ENCODE peak calls at places on chromosomes 11 and 22, in five cellular contexts. One of them, this sample, is unnamed.

GRCh38 chr11:15837901-15838489 is 518.4 kb downstream of the SOX6 start:
- DNase-seq in HT1080: no peak
- DNase-seq in stimulated activated CD4-positive, alpha-beta T cell treated with anti-CD3 and anti-CD28 coated beads, TNF-alpha, amount 100 ng/mL, for 4 hours: no peak
- DNase-seq in T-cell: no peak
- DNase-seq in AG04450: no peak
- DNase-seq in this sample: no peak

GRCh38 chr11:117946196-117946841 is 17.1 kb upstream of the TMPRSS13 start:
- DNase-seq in HT1080: no peak
- DNase-seq in stimulated activated CD4-positive, alpha-beta T cell treated with anti-CD3 and anti-CD28 coated beads, TNF-alpha, amount 100 ng/mL, for 4 hours: no peak
- DNase-seq in T-cell: no peak
- DNase-seq in AG04450: no peak
- DNase-seq in this sample: no peak

GRCh38 chr11:36251716-36252307 is 37.4 kb downstream of the COMMD9 start:
- DNase-seq in HT1080: no peak
- DNase-seq in stimulated activated CD4-positive, alpha-beta T cell treated with anti-CD3 and anti-CD28 coated beads, TNF-alpha, amount 100 ng/mL, for 4 hours: no peak
- DNase-seq in T-cell: no peak
- DNase-seq in AG04450: no peak
- DNase-seq in this sample: no peak

GRCh38 chr11:1832181-1832988 is 2.4 kb upstream of the SYT8 start:
- DNase-seq in HT1080: no peak
- DNase-seq in stimulated activated CD4-positive, alpha-beta T cell treated with anti-CD3 and anti-CD28 coated beads, TNF-alpha, amount 100 ng/mL, for 4 hours: peak; percentile 63
- DNase-seq in T-cell: no peak
- DNase-seq in AG04450: no peak
- DNase-seq in this sample: no peak

GRCh38 chr22:24291538-24292201 is 21.0 kb downstream of the SPECC1L start:
- DNase-seq in HT1080: no peak
- DNase-seq in stimulated activated CD4-positive, alpha-beta T cell treated with anti-CD3 and anti-CD28 coated beads, TNF-alpha, amount 100 ng/mL, for 4 hours: no peak
- DNase-seq in T-cell: no peak
- DNase-seq in AG04450: no peak
- DNase-seq in this sample: no peak

GRCh38 chr11:108854366-108854765 is 189.5 kb downstream of the DDX10 start:
- DNase-seq in HT1080: no peak
- DNase-seq in stimulated activated CD4-positive, alpha-beta T cell treated with anti-CD3 and anti-CD28 coated beads, TNF-alpha, amount 100 ng/mL, for 4 hours: no peak
- DNase-seq in T-cell: no peak
- DNase-seq in AG04450: no peak
- DNase-seq in this sample: no peak

GRCh38 chr11:95245038-95245437 is 14.0 kb upstream of the SESN3 start:
- DNase-seq in HT1080: peak; percentile 59
- DNase-seq in stimulated activated CD4-positive, alpha-beta T cell treated with anti-CD3 and anti-CD28 coated beads, TNF-alpha, amount 100 ng/mL, for 4 hours: no peak
- DNase-seq in T-cell: no peak
- DNase-seq in AG04450: no peak
- DNase-seq in this sample: no peak

GRCh38 chr11:114195981-114196731 is 100.0 kb upstream of the NNMT start:
- DNase-seq in HT1080: no peak
- DNase-seq in stimulated activated CD4-positive, alpha-beta T cell treated with anti-CD3 and anti-CD28 coated beads, TNF-alpha, amount 100 ng/mL, for 4 hours: no peak
- DNase-seq in T-cell: no peak
- DNase-seq in AG04450: no peak
- DNase-seq in this sample: no peak

GRCh38 chr11:129372609-129373488 is 2.8 kb upstream of the BARX2 start:
- DNase-seq in HT1080: no peak
- DNase-seq in stimulated activated CD4-positive, alpha-beta T cell treated with anti-CD3 and anti-CD28 coated beads, TNF-alpha, amount 100 ng/mL, for 4 hours: no peak
- DNase-seq in T-cell: no peak
- DNase-seq in AG04450: no peak
- DNase-seq in this sample: no peak

GRCh38 chr11:125483592-125483991 is 12.5 kb downstream of the FEZ1 start:
- DNase-seq in HT1080: no peak
- DNase-seq in stimulated activated CD4-positive, alpha-beta T cell treated with anti-CD3 and anti-CD28 coated beads, TNF-alpha, amount 100 ng/mL, for 4 hours: no peak
- DNase-seq in T-cell: no peak
- DNase-seq in AG04450: no peak
- DNase-seq in this sample: no peak

GRCh38 chr22:39318507-39319283 is 728 bp downstream of the RPL3 start:
- DNase-seq in HT1080: no peak
- DNase-seq in stimulated activated CD4-positive, alpha-beta T cell treated with anti-CD3 and anti-CD28 coated beads, TNF-alpha, amount 100 ng/mL, for 4 hours: no peak
- DNase-seq in T-cell: no peak
- DNase-seq in AG04450: no peak
- DNase-seq in this sample: no peak

GRCh38 chr11:84824624-84825023 is 802.5 kb downstream of the DLG2 start:
- DNase-seq in HT1080: no peak
- DNase-seq in stimulated activated CD4-positive, alpha-beta T cell treated with anti-CD3 and anti-CD28 coated beads, TNF-alpha, amount 100 ng/mL, for 4 hours: no peak
- DNase-seq in T-cell: no peak
- DNase-seq in AG04450: no peak
- DNase-seq in this sample: no peak

GRCh38 chr11:72745511-72745910 is 6.7 kb downstream of the ARAP1 start:
- DNase-seq in HT1080: no peak
- DNase-seq in stimulated activated CD4-positive, alpha-beta T cell treated with anti-CD3 and anti-CD28 coated beads, TNF-alpha, amount 100 ng/mL, for 4 hours: no peak
- DNase-seq in T-cell: no peak
- DNase-seq in AG04450: no peak
- DNase-seq in this sample: no peak

GRCh38 chr11:94771390-94771789 is 3.2 kb downstream of the AMOTL1 start:
- DNase-seq in HT1080: no peak
- DNase-seq in stimulated activated CD4-positive, alpha-beta T cell treated with anti-CD3 and anti-CD28 coated beads, TNF-alpha, amount 100 ng/mL, for 4 hours: no peak
- DNase-seq in T-cell: no peak
- DNase-seq in AG04450: no peak
- DNase-seq in this sample: no peak

GRCh38 chr11:70129051-70129592 is 51.0 kb downstream of the ANO1 start:
- DNase-seq in HT1080: no peak
- DNase-seq in stimulated activated CD4-positive, alpha-beta T cell treated with anti-CD3 and anti-CD28 coated beads, TNF-alpha, amount 100 ng/mL, for 4 hours: no peak
- DNase-seq in T-cell: no peak
- DNase-seq in AG04450: no peak
- DNase-seq in this sample: no peak

GRCh38 chr11:23205156-23205871 is 345.0 kb upstream of the CCDC179 start:
- DNase-seq in HT1080: no peak
- DNase-seq in stimulated activated CD4-positive, alpha-beta T cell treated with anti-CD3 and anti-CD28 coated beads, TNF-alpha, amount 100 ng/mL, for 4 hours: no peak
- DNase-seq in T-cell: no peak
- DNase-seq in AG04450: no peak
- DNase-seq in this sample: no peak

GRCh38 chr11:1038921-1039320 is 2.4 kb upstream of the MUC6 start:
- DNase-seq in HT1080: no peak
- DNase-seq in stimulated activated CD4-positive, alpha-beta T cell treated with anti-CD3 and anti-CD28 coated beads, TNF-alpha, amount 100 ng/mL, for 4 hours: no peak
- DNase-seq in T-cell: no peak
- DNase-seq in AG04450: no peak
- DNase-seq in this sample: no peak

GRCh38 chr11:71218789-71219499 is 33.4 kb downstream of the SHANK2 start:
- DNase-seq in HT1080: no peak
- DNase-seq in stimulated activated CD4-positive, alpha-beta T cell treated with anti-CD3 and anti-CD28 coated beads, TNF-alpha, amount 100 ng/mL, for 4 hours: no peak
- DNase-seq in T-cell: no peak
- DNase-seq in AG04450: no peak
- DNase-seq in this sample: no peak

GRCh38 chr11:15970506-15971214 is 385.7 kb downstream of the SOX6 start:
- DNase-seq in HT1080: no peak
- DNase-seq in stimulated activated CD4-positive, alpha-beta T cell treated with anti-CD3 and anti-CD28 coated beads, TNF-alpha, amount 100 ng/mL, for 4 hours: no peak
- DNase-seq in T-cell: no peak
- DNase-seq in AG04450: no peak
- DNase-seq in this sample: no peak

GRCh38 chr11:6229911-6230310 is 4.5 kb downstream of the FHIP1B start:
- DNase-seq in HT1080: no peak
- DNase-seq in stimulated activated CD4-positive, alpha-beta T cell treated with anti-CD3 and anti-CD28 coated beads, TNF-alpha, amount 100 ng/mL, for 4 hours: no peak
- DNase-seq in T-cell: no peak
- DNase-seq in AG04450: no peak
- DNase-seq in this sample: no peak

GRCh38 chr11:120125005-120125404 is 12.9 kb downstream of the TRIM29 start:
- DNase-seq in HT1080: peak; percentile 59
- DNase-seq in stimulated activated CD4-positive, alpha-beta T cell treated with anti-CD3 and anti-CD28 coated beads, TNF-alpha, amount 100 ng/mL, for 4 hours: no peak
- DNase-seq in T-cell: no peak
- DNase-seq in AG04450: no peak
- DNase-seq in this sample: no peak

GRCh38 chr11:117986981-117987495 is 844 bp downstream of the IL10RA start:
- DNase-seq in HT1080: no peak
- DNase-seq in stimulated activated CD4-positive, alpha-beta T cell treated with anti-CD3 and anti-CD28 coated beads, TNF-alpha, amount 100 ng/mL, for 4 hours: no peak
- DNase-seq in T-cell: peak; percentile 52
- DNase-seq in AG04450: no peak
- DNase-seq in this sample: peak; percentile 60

GRCh38 chr11:72842644-72843330 is 28.6 kb downstream of the ATG16L2 start:
- DNase-seq in HT1080: no peak
- DNase-seq in stimulated activated CD4-positive, alpha-beta T cell treated with anti-CD3 and anti-CD28 coated beads, TNF-alpha, amount 100 ng/mL, for 4 hours: no peak
- DNase-seq in T-cell: no peak
- DNase-seq in AG04450: no peak
- DNase-seq in this sample: no peak

GRCh38 chr11:13777341-13777985 is 109.0 kb downstream of the FAR1 start:
- DNase-seq in HT1080: no peak
- DNase-seq in stimulated activated CD4-positive, alpha-beta T cell treated with anti-CD3 and anti-CD28 coated beads, TNF-alpha, amount 100 ng/mL, for 4 hours: no peak
- DNase-seq in T-cell: no peak
- DNase-seq in AG04450: no peak
- DNase-seq in this sample: no peak

GRCh38 chr11:19519912-19520641 is 192.6 kb upstream of the NAV2 start:
- DNase-seq in HT1080: no peak
- DNase-seq in stimulated activated CD4-positive, alpha-beta T cell treated with anti-CD3 and anti-CD28 coated beads, TNF-alpha, amount 100 ng/mL, for 4 hours: no peak
- DNase-seq in T-cell: no peak
- DNase-seq in AG04450: no peak
- DNase-seq in this sample: no peak

GRCh38 chr11:103488021-103488420 is 378.8 kb downstream of the DYNC2H1 start:
- DNase-seq in HT1080: peak; percentile 56
- DNase-seq in stimulated activated CD4-positive, alpha-beta T cell treated with anti-CD3 and anti-CD28 coated beads, TNF-alpha, amount 100 ng/mL, for 4 hours: no peak
- DNase-seq in T-cell: no peak
- DNase-seq in AG04450: no peak
- DNase-seq in this sample: no peak

GRCh38 chr11:15969281-15969680 is 387.1 kb downstream of the SOX6 start:
- DNase-seq in HT1080: peak; percentile 70
- DNase-seq in stimulated activated CD4-positive, alpha-beta T cell treated with anti-CD3 and anti-CD28 coated beads, TNF-alpha, amount 100 ng/mL, for 4 hours: no peak
- DNase-seq in T-cell: no peak
- DNase-seq in AG04450: peak; percentile 64
- DNase-seq in this sample: no peak

GRCh38 chr11:112961751-112962747 is 829 bp downstream of the NCAM1 start:
- DNase-seq in HT1080: peak; percentile 40
- DNase-seq in stimulated activated CD4-positive, alpha-beta T cell treated with anti-CD3 and anti-CD28 coated beads, TNF-alpha, amount 100 ng/mL, for 4 hours: no peak
- DNase-seq in T-cell: no peak
- DNase-seq in AG04450: no peak
- DNase-seq in this sample: no peak

GRCh38 chr11:67045314-67045713 is 11.3 kb upstream of the RHOD start:
- DNase-seq in HT1080: peak; percentile 89
- DNase-seq in stimulated activated CD4-positive, alpha-beta T cell treated with anti-CD3 and anti-CD28 coated beads, TNF-alpha, amount 100 ng/mL, for 4 hours: no peak
- DNase-seq in T-cell: no peak
- DNase-seq in AG04450: peak; percentile 69
- DNase-seq in this sample: no peak

GRCh38 chr11:3001496-3001895 is 9.4 kb upstream of the NAP1L4 start:
- DNase-seq in HT1080: no peak
- DNase-seq in stimulated activated CD4-positive, alpha-beta T cell treated with anti-CD3 and anti-CD28 coated beads, TNF-alpha, amount 100 ng/mL, for 4 hours: no peak
- DNase-seq in T-cell: no peak
- DNase-seq in AG04450: no peak
- DNase-seq in this sample: no peak

GRCh38 chr11:124902616-124903015 is 5.0 kb upstream of the ROBO4 start:
- DNase-seq in HT1080: peak; percentile 17
- DNase-seq in stimulated activated CD4-positive, alpha-beta T cell treated with anti-CD3 and anti-CD28 coated beads, TNF-alpha, amount 100 ng/mL, for 4 hours: no peak
- DNase-seq in T-cell: no peak
- DNase-seq in AG04450: no peak
- DNase-seq in this sample: no peak

GRCh38 chr11:33912405-33913361 is 20.8 kb upstream of the LMO2 start:
- DNase-seq in HT1080: peak; percentile 85
- DNase-seq in stimulated activated CD4-positive, alpha-beta T cell treated with anti-CD3 and anti-CD28 coated beads, TNF-alpha, amount 100 ng/mL, for 4 hours: no peak
- DNase-seq in T-cell: no peak
- DNase-seq in AG04450: peak; percentile 59
- DNase-seq in this sample: no peak

GRCh38 chr11:57311109-57311936 is 13.4 kb downstream of the TNKS1BP1 start:
- DNase-seq in HT1080: peak; percentile 97
- DNase-seq in stimulated activated CD4-positive, alpha-beta T cell treated with anti-CD3 and anti-CD28 coated beads, TNF-alpha, amount 100 ng/mL, for 4 hours: peak; percentile 36
- DNase-seq in T-cell: no peak
- DNase-seq in AG04450: peak; percentile 94
- DNase-seq in this sample: peak; percentile 20

GRCh38 chr11:78957481-78958245 is 383.0 kb upstream of the NARS2 start:
- DNase-seq in HT1080: peak; percentile 68
- DNase-seq in stimulated activated CD4-positive, alpha-beta T cell treated with anti-CD3 and anti-CD28 coated beads, TNF-alpha, amount 100 ng/mL, for 4 hours: no peak
- DNase-seq in T-cell: no peak
- DNase-seq in AG04450: no peak
- DNase-seq in this sample: no peak

GRCh38 chr11:67699521-67699920 is 25.1 kb upstream of the ALDH3B2 start:
- DNase-seq in HT1080: peak; percentile 52
- DNase-seq in stimulated activated CD4-positive, alpha-beta T cell treated with anti-CD3 and anti-CD28 coated beads, TNF-alpha, amount 100 ng/mL, for 4 hours: no peak
- DNase-seq in T-cell: no peak
- DNase-seq in AG04450: no peak
- DNase-seq in this sample: no peak

GRCh38 chr22:39643311-39644083 is 72.9 kb downstream of the CACNA1I start:
- DNase-seq in HT1080: peak; percentile 15
- DNase-seq in stimulated activated CD4-positive, alpha-beta T cell treated with anti-CD3 and anti-CD28 coated beads, TNF-alpha, amount 100 ng/mL, for 4 hours: no peak
- DNase-seq in T-cell: no peak
- DNase-seq in AG04450: no peak
- DNase-seq in this sample: no peak

This sample was measured in activated CD4-positive, CD25-positive, alpha-beta regulatory T cell treated with anti-CD3 and anti-CD28 coated beads, Interleukin-2, amount 50 U/mL, for 16 hours.